ENCODE peak calls at places on chromosomes 4 and X, in ten cellular contexts. E, N, G, B, T, A, R, Q, W and Z are unnamed samples.

GRCh38 chrX:122135070-122135469 is 1049.0 kb upstream of the GRIA3 start:
- DNase-seq in R (no peak), T (no peak), A (no peak), E (no peak), G (no peak), N (no peak), W (no peak), B (no peak), Q (no peak), Z (no peak)

GRCh38 chrX:8988456-8988855 is 45.5 kb downstream of the FAM9B start:
- DNase-seq in G (no peak), R (no peak), E (peak), A (no peak), W (no peak), T (peak), Q (peak), N (no peak), B (peak), Z (peak)

GRCh38 chrX:53357799-53358530 is 64.5 kb downstream of the SMC1A start:
- DNase-seq in N (no peak), E (peak), T (no peak), W (no peak), B (no peak), G (no peak), A (no peak), R (no peak), Q (peak), Z (peak)

GRCh38 chr4:65951177-65951576 is 280.9 kb upstream of the EPHA5 start:
- DNase-seq in B (no peak), E (no peak), A (no peak), R (no peak), N (no peak), Q (no peak), W (no peak), T (no peak), G (no peak), Z (no peak)

GRCh38 chr4:178306565-178306964 is 864.3 kb upstream of the AGA start:
- DNase-seq in A (no peak), R (no peak), W (no peak), T (no peak), B (no peak), G (no peak), N (no peak), E (peak), Q (peak), Z (no peak)

GRCh38 chr4:173680278-173680677 is 150.2 kb upstream of the HAND2 start:
- DNase-seq in Q (no peak), B (no peak), A (no peak), T (no peak), W (no peak), N (no peak), G (no peak), E (no peak), R (no peak), Z (no peak)

GRCh38 chr4:152936446-152937279 is 540 bp downstream of the FHDC1 start:
- DNase-seq in R (peak), W (peak), E (peak), T (no peak), N (peak), B (peak), Q (peak), A (peak), G (no peak), Z (peak)

GRCh38 chr4:81211956-81212355 is 3.1 kb downstream of the PRKG2 start:
- DNase-seq in W (no peak), E (no peak), A (no peak), G (peak), R (no peak), B (no peak), Q (no peak), N (no peak), T (no peak), Z (no peak)

GRCh38 chr4:155946486-155946885 is 7.2 kb downstream of the CTSO start:
- DNase-seq in G (no peak), W (no peak), B (no peak), E (peak), R (no peak), Q (peak), T (no peak), A (no peak), N (no peak), Z (no peak)

GRCh38 chr4:11496313-11496956 is 67.7 kb upstream of the HS3ST1 start:
- DNase-seq in Q (peak), B (no peak), T (no peak), R (no peak), G (no peak), A (no peak), N (no peak), E (peak), W (no peak), Z (no peak)

GRCh38 chr4:109721033-109721432 is 8.8 kb downstream of the PLA2G12A start:
- DNase-seq in A (no peak), E (peak), T (no peak), G (no peak), Q (peak), R (no peak), N (no peak), B (no peak), W (no peak), Z (no peak)

GRCh38 chrX:40175416-40176255 is 77.9 kb upstream of the BCOR start:
- DNase-seq in E (no peak), W (peak), Q (peak), T (no peak), A (peak), B (peak), R (peak), N (no peak), G (no peak), Z (peak)

GRCh38 chrX:119726900-119727555 is 31.4 kb upstream of the SOWAHD start:
- DNase-seq in G (no peak), A (no peak), R (no peak), W (no peak), N (no peak), B (no peak), E (no peak), T (no peak), Q (peak), Z (no peak)

GRCh38 chr4:41136456-41136855 is 77.9 kb downstream of the APBB2 start:
- DNase-seq in W (no peak), Q (no peak), E (no peak), G (no peak), B (no peak), T (no peak), A (no peak), N (no peak), R (no peak), Z (no peak)

GRCh38 chr4:15682340-15682725 is 706 bp downstream of the FAM200B start:
- DNase-seq in G (no peak), Q (no peak), N (no peak), E (no peak), T (no peak), R (no peak), B (no peak), A (no peak), W (no peak), Z (peak)

GRCh38 chr4:17680559-17680958 is 66.1 kb downstream of the MED28 start:
- DNase-seq in E (no peak), B (no peak), G (no peak), A (no peak), R (no peak), Q (no peak), N (no peak), W (no peak), T (no peak), Z (no peak)

GRCh38 chrX:128619490-128619889 is 567.3 kb upstream of the ACTRT1 start:
- DNase-seq in N (no peak), R (no peak), G (no peak), T (no peak), W (no peak), B (no peak), A (no peak), E (no peak), Q (no peak), Z (no peak)

GRCh38 chr4:185066179-185066578 is 47.9 kb downstream of the HELT start:
- DNase-seq in R (no peak), Q (no peak), G (no peak), T (no peak), A (no peak), E (no peak), N (no peak), B (no peak), W (no peak), Z (no peak)

DNA sequence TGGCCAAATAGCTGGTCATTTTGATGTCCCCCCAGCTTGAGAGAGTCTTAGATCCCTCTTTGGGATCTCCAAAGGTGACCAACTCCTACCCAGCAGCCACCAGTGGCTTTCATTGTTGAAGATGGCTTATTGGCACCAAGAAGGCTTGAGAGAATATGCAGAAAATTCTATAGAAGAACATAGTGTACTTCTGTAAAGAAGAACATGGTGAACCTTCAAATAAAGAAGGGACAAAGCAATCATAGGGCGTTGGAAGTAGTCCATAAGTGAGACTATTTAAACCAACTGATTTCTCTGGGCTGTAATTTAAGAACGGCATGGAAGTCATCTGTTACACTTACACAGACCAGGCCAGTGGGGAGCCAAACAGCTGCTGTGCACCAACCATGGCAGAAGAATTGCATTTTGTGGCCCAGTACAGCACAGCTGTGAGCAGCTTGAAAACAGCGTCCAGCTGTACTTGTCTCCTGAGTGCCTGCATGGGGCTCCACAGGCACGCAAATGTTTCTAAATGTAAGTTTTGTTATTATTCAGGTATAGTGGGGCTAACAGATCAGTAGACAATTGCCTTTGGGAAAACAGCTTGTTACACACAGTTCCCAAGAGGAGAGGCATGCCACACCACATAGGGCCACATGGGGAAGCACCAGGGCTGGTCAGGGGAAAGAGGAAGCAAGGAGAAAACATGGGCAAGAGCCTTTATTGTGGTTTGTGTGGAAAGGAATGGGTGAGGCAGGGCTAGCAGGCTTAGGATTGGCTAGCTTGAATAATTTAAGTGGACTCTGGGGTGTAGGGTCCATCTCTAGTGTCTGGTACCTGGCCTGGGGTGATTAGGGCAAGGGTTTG is 125.0 kb downstream of the ARHGAP6 start:
- DNase-seq in T (no peak), B (no peak), E (no peak), W (no peak), Q (no peak), A (peak), G (no peak), R (no peak), N (no peak), Z (no peak)
- TF ChIP-seq CTCF in T (no peak), B (no peak), E (no peak), W (no peak), Q (peak), A (peak), G (peak), R (no peak), N (no peak), Z (peak)

GRCh38 chrX:20361081-20361889 is 94.6 kb upstream of the RPS6KA3 start:
- DNase-seq in T (peak), Q (peak), A (no peak), G (no peak), R (no peak), N (no peak), W (no peak), E (peak), B (no peak), Z (peak)

GRCh38 chrX:20363003-20363674 is 96.4 kb upstream of the RPS6KA3 start:
- DNase-seq in W (no peak), E (peak), R (peak), Q (peak), G (no peak), B (no peak), T (no peak), N (no peak), A (no peak), Z (peak)

GRCh38 chrX:20361890-20362262 is 95.2 kb upstream of the RPS6KA3 start:
- DNase-seq in N (no peak), W (no peak), T (peak), Q (peak), E (peak), A (no peak), B (no peak), R (no peak), G (no peak), Z (peak)

GRCh38 chrX:20364238-20364637 is 97.5 kb upstream of the RPS6KA3 start:
- DNase-seq in E (no peak), G (no peak), A (no peak), N (no peak), Q (no peak), W (no peak), B (no peak), R (no peak), T (no peak), Z (no peak)

DNA sequence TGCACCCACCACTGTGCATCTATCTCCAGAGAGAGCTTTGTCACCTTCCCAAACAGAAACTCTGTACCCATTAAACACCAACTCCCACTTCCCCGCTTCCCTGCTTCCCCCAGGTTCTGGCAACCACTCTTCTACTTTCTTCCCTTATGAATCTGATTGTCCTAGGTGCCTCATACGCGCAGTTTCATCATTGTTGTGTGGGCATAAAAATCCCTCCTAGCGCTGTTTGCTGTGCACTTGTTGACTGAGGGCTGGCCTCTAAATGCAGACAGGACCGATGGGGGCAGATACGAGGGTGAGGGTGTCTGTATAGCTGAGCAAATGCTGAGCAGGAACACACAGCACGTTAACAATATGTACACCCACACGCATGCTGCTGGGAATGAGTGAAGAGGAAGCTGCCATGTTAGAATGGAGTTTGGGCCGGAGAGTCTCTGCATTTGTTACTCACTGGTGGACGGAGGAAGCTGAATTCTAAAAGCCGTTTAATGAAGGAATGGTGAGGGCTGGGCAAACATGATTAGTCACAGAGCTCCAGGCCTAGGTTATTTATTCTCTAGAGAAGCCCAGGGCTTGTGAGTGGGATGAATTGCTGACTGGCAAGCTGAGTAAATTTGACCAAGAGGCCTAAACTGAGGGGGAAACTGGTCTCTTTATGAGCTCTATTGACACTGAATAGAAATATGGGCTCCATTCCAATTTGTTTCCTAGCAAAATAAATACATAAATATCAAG is 95.7 kb upstream of the RPS6KA3 start:
- DNase-seq in G (no peak), E (peak), B (no peak), Q (peak), R (no peak), T (no peak), N (no peak), A (no peak), W (no peak), Z (peak)
- H3K4me3 ChIP-seq in G (no peak), E (peak), B (no peak), Q (no peak), R (no peak), T (no peak), N (no peak), A (no peak), W (no peak), Z (no peak)

GRCh38 chr4:151934766-151935165 is 174.0 kb upstream of the GATB start:
- DNase-seq in E (no peak), R (no peak), T (no peak), G (no peak), W (no peak), B (no peak), A (no peak), N (no peak), Q (peak), Z (no peak)

GRCh38 chr4:151935411-151935810 is 174.6 kb upstream of the GATB start:
- DNase-seq in A (no peak), E (no peak), Q (no peak), G (no peak), T (no peak), W (no peak), R (no peak), B (no peak), N (no peak), Z (no peak)

GRCh38 chr4:151930372-151930771 is 169.6 kb upstream of the GATB start:
- DNase-seq in W (no peak), B (no peak), R (no peak), A (no peak), N (no peak), Q (no peak), G (no peak), T (no peak), E (no peak), Z (no peak)

GRCh38 chr4:151931563-151931962 is 170.8 kb upstream of the GATB start:
- DNase-seq in A (no peak), T (no peak), G (no peak), B (no peak), E (no peak), N (no peak), R (no peak), Q (no peak), W (no peak), Z (no peak)

DNA sequence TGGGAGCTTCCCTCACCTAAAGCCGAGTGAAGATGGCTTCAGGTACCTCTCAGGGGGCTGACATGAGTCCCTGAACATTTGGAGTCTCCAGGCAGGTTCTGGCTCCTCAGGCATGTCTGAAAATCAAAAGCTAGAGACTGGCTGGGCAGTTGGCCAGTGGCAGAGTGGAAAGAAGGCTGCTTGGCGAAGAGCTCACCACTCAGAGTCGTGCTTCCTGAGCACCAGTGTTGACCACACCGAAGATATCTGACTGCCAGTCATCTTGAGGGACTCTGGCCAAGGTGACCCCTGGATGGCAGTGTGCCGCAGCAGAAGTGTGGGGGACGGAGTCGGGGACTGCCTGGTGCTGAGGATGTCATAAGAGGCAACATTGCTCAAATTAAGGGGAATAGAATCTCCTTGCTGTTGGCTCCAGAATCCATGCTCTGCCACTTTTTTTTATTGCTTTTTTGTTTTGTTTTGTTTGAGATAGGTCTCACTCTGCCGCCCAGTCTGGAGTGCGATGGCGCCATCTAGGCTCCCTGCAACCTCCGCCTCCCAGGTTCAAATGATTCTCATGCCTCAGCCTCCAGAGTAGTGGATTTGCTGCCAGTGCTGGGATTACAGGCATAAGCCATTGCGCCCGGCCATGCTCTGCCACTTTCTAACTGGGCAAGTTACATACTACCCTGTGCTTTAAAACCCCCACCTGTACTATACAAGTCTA is 172.5 kb upstream of the GATB start:
- DNase-seq in A (no peak), N (no peak), Q (peak), R (no peak), B (no peak), E (no peak), W (no peak), G (no peak), T (no peak), Z (no peak)
- TF ChIP-seq CTCF in A (no peak), N (no peak), Q (no peak), R (no peak), B (no peak), E (no peak), W (no peak), G (no peak), T (no peak), Z (no peak)

GRCh38 chrX:13868481-13869040 is 51.7 kb upstream of the GPM6B start:
- DNase-seq in A (no peak), Q (peak), G (no peak), T (peak), E (peak), W (no peak), B (no peak), N (no peak), R (no peak), Z (peak)

GRCh38 chrX:13857804-13858203 is 40.9 kb upstream of the GPM6B start:
- DNase-seq in Q (no peak), G (no peak), N (no peak), W (no peak), B (no peak), R (no peak), T (no peak), E (no peak), A (no peak), Z (no peak)

GRCh38 chrX:13864264-13864663 is 47.4 kb upstream of the GPM6B start:
- DNase-seq in G (no peak), R (no peak), B (peak), E (peak), N (no peak), Q (peak), T (no peak), A (no peak), W (no peak), Z (no peak)

DNA sequence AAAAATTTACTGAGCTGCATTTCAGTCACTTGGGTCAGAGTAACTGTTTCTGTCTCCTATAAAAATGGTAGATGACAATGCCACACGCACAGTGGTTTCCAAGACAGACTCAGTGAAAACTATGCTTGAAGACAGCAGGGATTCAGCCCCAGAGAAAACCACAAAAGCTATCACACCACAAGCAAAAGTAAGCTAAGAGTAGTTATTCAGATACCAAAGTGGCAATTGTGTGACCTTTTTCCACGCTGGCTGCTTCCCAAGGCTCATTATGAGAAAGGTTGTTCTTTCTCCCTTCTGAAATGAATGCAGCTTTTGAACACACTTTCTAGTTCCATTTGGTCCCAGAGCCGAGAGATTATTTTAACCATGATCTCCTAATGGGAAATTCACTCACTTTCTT is 46.4 kb upstream of the GPM6B start:
- DNase-seq in T (no peak), G (no peak), A (no peak), B (peak), Q (peak), E (peak), N (no peak), R (no peak), W (no peak), Z (no peak)
- H3K4me3 ChIP-seq in T (no peak), G (no peak), A (no peak), B (no peak), Q (no peak), E (no peak), N (no peak), R (no peak), W (no peak), Z (no peak)

GRCh38 chr4:162499478-162499877 is 335.7 kb upstream of the FSTL5 start:
- DNase-seq in E (no peak), N (no peak), G (no peak), R (no peak), W (no peak), B (no peak), T (no peak), A (no peak), Q (no peak), Z (no peak)
- TF ChIP-seq CTCF in E (peak), N (no peak), G (peak), R (peak), W (no peak), B (no peak), T (peak), A (peak), Q (peak), Z (peak)